ENCODE peak calls at places on chromosomes 16 and 17, in four cellular contexts. S is IMR-90, J is heart right ventricle, A is thoracic aorta. Y is an unnamed sample.

GRCh38 chr16:24568392-24568791 is 29.0 kb downstream of the RBBP6 start:
- DNase-seq in S (peak; percentile 43), J (no peak), A (no peak), Y (no peak)

GRCh38 chr16:78122774-78123315 is 23.4 kb downstream of the WWOX start:
- DNase-seq in S (peak; percentile 53), J (no peak), A (no peak), Y (no peak)

GRCh38 chr17:32875904-32876413 is 965 bp downstream of the MYO1D start:
- DNase-seq in S (peak; percentile 1), J (no peak), A (no peak), Y (no peak)

GRCh38 chr17:39746145-39746461 is 8.4 kb downstream of the GRB7 start:
- DNase-seq in S (no peak), J (no peak), A (no peak), Y (no peak)

GRCh38 chr17:29243792-29244191 is 2.9 kb upstream of the CRYBA1 start:
- DNase-seq in S (peak; percentile 44), J (no peak), A (no peak), Y (no peak)

GRCh38 chr17:47883589-47884426 is 12.2 kb upstream of the SP2 start:
- DNase-seq in S (no peak), J (no peak), A (no peak), Y (no peak)

GRCh38 chr17:38868095-38868967 is 1.5 kb upstream of the LASP1 start:
- DNase-seq in S (peak; percentile 55), J (peak; percentile 72), A (no peak), Y (no peak)

GRCh38 chr17:6755731-6756184 is at the start of gene XAF1:
- DNase-seq in S (peak; percentile 33), J (peak; percentile 73), A (no peak), Y (no peak)

GRCh38 chr16:50902457-50902856 is 160.6 kb downstream of the CYLD start:
- DNase-seq in S (no peak), J (no peak), A (no peak), Y (no peak)

GRCh38 chr17:32596206-32596605 is 109.4 kb downstream of the CDK5R1 start:
- DNase-seq in S (no peak), J (no peak), A (no peak), Y (no peak)

GRCh38 chr16:69366431-69366830 is 14.8 kb upstream of the TMED6 start:
- DNase-seq in S (no peak), J (no peak), A (no peak), Y (no peak)

GRCh38 chr17:78674595-78675315 is 97.6 kb upstream of the DNAH17 start:
- DNase-seq in S (no peak), J (no peak), A (no peak), Y (no peak)

GRCh38 chr17:40139566-40140058 is 725 bp upstream of the CASC3 start:
- DNase-seq in S (no peak), J (no peak), A (no peak), Y (no peak)

GRCh38 chr17:16181581-16181980 is 33.8 kb downstream of the NCOR1 start:
- DNase-seq in S (no peak), J (no peak), A (no peak), Y (no peak)

GRCh38 chr17:19726615-19727376 is 10.4 kb upstream of the SLC47A2 start:
- DNase-seq in S (no peak), J (no peak), A (no peak), Y (no peak)

GRCh38 chr16:79673635-79674034 is 73.1 kb upstream of the MAF start:
- DNase-seq in S (no peak), J (no peak), A (no peak), Y (no peak)

GRCh38 chr16:86725401-86725800 is 147.1 kb downstream of the FOXL1 start:
- DNase-seq in S (peak; percentile 49), J (no peak), A (no peak), Y (no peak)

GRCh38 chr16:75230471-75231110 is 11.8 kb downstream of the CTRB1 start:
- DNase-seq in S (peak; percentile 54), J (no peak), A (no peak), Y (no peak)

GRCh38 chr16:10048850-10049249 is 133.4 kb downstream of the GRIN2A start:
- DNase-seq in S (no peak), J (no peak), A (no peak), Y (no peak)

GRCh38 chr16:55760665-55761035 is 72.2 kb downstream of the CES1 start:
- DNase-seq in S (no peak), J (no peak), A (no peak), Y (no peak)

GRCh38 chr17:68700391-68700790 is 99.2 kb upstream of the FAM20A start:
- DNase-seq in S (no peak), J (no peak), A (no peak), Y (no peak)

GRCh38 chr16:67679935-67680897 is 13.6 kb downstream of the C16orf86 start:
- DNase-seq in S (no peak), J (no peak), A (no peak), Y (no peak)

GRCh38 chr16:83967838-83968482 is at the start of gene NECAB2:
- DNase-seq in S (peak; percentile 8), J (peak; percentile 40), A (no peak), Y (peak; percentile 78)

GRCh38 chr17:56441331-56441730 is 152.2 kb upstream of the NOG start:
- DNase-seq in S (peak; percentile 81), J (no peak), A (no peak), Y (no peak)

GRCh38 chr16:11536104-11536866 is 50.4 kb downstream of the LITAF start:
- DNase-seq in S (no peak), J (no peak), A (no peak), Y (no peak)

GRCh38 chr16:11530171-11530940 is 56.4 kb downstream of the LITAF start:
- DNase-seq in S (peak; percentile 22), J (no peak), A (no peak), Y (no peak)

GRCh38 chr16:11533588-11533987 is 53.1 kb downstream of the LITAF start:
- DNase-seq in S (no peak), J (no peak), A (no peak), Y (no peak)

GRCh38 chr16:11535494-11535893 is 51.2 kb downstream of the LITAF start:
- DNase-seq in S (no peak), J (no peak), A (no peak), Y (no peak)

DNA sequence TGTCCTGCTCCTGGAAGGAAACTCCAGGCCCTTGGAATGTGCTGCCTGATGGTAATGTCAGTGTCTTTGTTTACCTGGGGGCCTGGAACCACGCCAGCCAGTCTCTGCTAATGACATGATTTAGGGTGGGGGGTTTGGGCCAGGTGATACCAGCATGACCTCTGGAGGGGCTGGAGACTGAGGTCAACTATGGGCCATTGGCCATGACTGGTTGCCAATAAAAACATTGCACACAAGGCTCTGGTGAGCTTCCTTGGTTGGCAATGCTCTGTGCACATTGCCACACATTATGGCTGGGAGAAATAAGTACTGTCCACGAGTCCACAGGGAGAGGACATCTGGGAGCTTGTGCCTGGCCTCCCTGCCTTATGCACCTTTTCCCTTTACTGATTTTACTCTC is 52.5 kb downstream of the LITAF start:
- DNase-seq in S (no peak), J (no peak), A (no peak), Y (no peak)
- TF ChIP-seq CTCF in S (no peak), J (no peak), A (no peak), Y (no peak)

DNA sequence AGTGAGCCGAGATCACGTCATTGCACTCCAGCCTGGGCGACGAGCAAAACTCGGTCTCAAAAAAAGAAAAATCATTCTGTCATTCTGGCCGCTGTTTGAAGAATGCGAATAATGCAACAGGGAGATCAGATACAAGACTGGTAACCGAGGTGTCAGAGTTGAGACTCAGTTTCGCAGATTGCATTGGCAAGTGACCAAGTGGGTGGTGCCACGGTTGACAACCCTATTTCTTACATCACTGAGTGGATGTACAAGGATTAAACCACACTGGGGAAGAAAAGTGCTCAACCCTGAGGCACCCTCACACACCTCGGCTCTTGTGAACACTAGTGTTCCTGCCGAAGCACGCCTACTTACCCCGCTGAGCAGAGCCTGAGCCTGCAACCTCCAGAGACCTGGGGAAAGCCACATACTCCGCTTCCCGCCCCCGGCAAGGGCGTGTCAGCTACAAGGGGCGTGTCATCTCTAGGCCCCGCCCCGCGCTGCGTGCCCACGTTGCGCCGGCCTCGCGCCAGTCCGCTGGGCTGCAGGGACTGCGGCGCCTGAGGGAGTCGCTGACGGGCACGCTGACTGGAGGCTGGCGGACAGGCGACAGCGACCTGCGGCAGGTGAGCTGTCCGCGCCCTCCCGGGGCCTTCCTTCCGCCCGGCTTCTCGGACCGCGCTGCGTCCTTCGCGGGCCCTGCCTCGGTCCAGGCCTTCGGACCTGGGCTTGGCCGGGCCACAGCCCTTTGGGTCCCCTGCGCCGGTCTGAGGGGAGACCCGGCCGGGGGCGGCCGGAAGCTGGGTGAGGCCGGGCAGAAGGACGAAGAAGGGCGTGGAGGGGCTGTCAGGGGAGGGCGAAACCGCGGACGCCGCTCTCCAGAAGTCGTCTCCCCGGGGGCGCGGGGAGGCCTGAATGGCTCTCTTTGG is at the start of gene HMOX2:
- DNase-seq in S (peak; percentile 86), J (peak; percentile 90), A (peak; percentile 53), Y (peak; percentile 97)
- TF ChIP-seq CTCF in S (peak; percentile 48), J (peak; percentile 55), A (peak; percentile 42), Y (no peak)

GRCh38 chr17:36064142-36064541 is at the start of gene CCL18:
- DNase-seq in S (no peak), J (no peak), A (no peak), Y (no peak)

GRCh38 chr17:36055921-36056320 is 8.2 kb upstream of the CCL18 start:
- DNase-seq in S (no peak), J (no peak), A (no peak), Y (no peak)

GRCh38 chr17:36057900-36058299 is 6.2 kb upstream of the CCL18 start:
- DNase-seq in S (no peak), J (no peak), A (no peak), Y (no peak)

GRCh38 chr17:36059455-36059854 is 4.6 kb upstream of the CCL18 start:
- DNase-seq in S (no peak), J (no peak), A (no peak), Y (no peak)
- TF ChIP-seq CTCF in S (no peak), J (no peak), A (no peak), Y (no peak)

GRCh38 chr17:9926150-9926804 is 21.2 kb upstream of the RCVRN start:
- DNase-seq in S (no peak), J (no peak), A (no peak), Y (no peak)

GRCh38 chr17:9925457-9925856 is 20.4 kb upstream of the RCVRN start:
- DNase-seq in S (no peak), J (no peak), A (no peak), Y (no peak)

GRCh38 chr17:9931144-9931543 is 26.1 kb upstream of the RCVRN start:
- DNase-seq in S (no peak), J (no peak), A (no peak), Y (no peak)

GRCh38 chr17:9929873-9930272 is 24.8 kb upstream of the RCVRN start:
- DNase-seq in S (no peak), J (no peak), A (no peak), Y (no peak)

GRCh38 chr17:9928601-9929341 is 23.7 kb upstream of the RCVRN start:
- DNase-seq in S (peak; percentile 96), J (no peak), A (no peak), Y (peak; percentile 57)
- TF ChIP-seq CTCF in S (peak; percentile 92), J (no peak), A (peak; percentile 15), Y (peak; percentile 56)

GRCh38 chr16:61937646-61938045 is 98.6 kb downstream of the CDH8 start:
- DNase-seq in S (no peak), J (no peak), A (no peak), Y (no peak)

GRCh38 chr16:61934591-61934990 is 101.6 kb downstream of the CDH8 start:
- DNase-seq in S (no peak), J (no peak), A (no peak), Y (no peak)

GRCh38 chr16:61936522-61936921 is 99.7 kb downstream of the CDH8 start:
- DNase-seq in S (no peak), J (no peak), A (no peak), Y (peak; percentile 39)
- TF ChIP-seq CTCF in S (no peak), J (no peak), A (peak; percentile 27), Y (peak; percentile 73)

Y was measured in glutamatergic neuron.